ENCODE peak calls at places on chromosomes 4 and X, in four cellular contexts. G is K562, H is HepG2, T is GM12878. Y is an unnamed sample. For H3K27me3, the result is how much of the 10 kb centered on the place peaks cover.

GRCh38 chrX:7158468-7158990 is 10.6 kb upstream of the PUDP start:
- DNase-seq in T (no peak), H (no peak), G (no peak), Y (peak)

GRCh38 chr4:119027815-119028214 is 107.8 kb upstream of the MYOZ2 start:
- DNase-seq in H (no peak), T (no peak), G (no peak), Y (no peak)

GRCh38 chr4:833731-834367 is 7.9 kb upstream of the CPLX1 start:
- DNase-seq in H (no peak), T (no peak), G (no peak), Y (no peak)

GRCh38 chr4:174284181-174284886 is 623 bp downstream of the CEP44 start:
- DNase-seq in G (peak), T (no peak), H (peak), Y (peak)

GRCh38 chrX:80792205-80792604 is 17.5 kb downstream of the BRWD3 start:
- DNase-seq in G (no peak), T (no peak), H (no peak), Y (no peak)

GRCh38 chr4:36273276-36273675 is 8.1 kb upstream of the DTHD1 start:
- DNase-seq in H (no peak), T (no peak), G (no peak), Y (no peak)

GRCh38 chr4:177441061-177441802 is 1.0 kb downstream of the AGA start:
- DNase-seq in G (peak), T (peak), H (peak), Y (peak)

GRCh38 chrX:1385824-1386223 is 6.1 kb downstream of the SLC25A6 start:
- DNase-seq in T (no peak), H (no peak), G (no peak), Y (no peak)

GRCh38 chr4:143391895-143392294 is 55.2 kb downstream of the GAB1 start:
- DNase-seq in H (no peak), T (no peak), G (no peak), Y (no peak)

GRCh38 chr4:154329268-154329858 is 162.2 kb downstream of the DCHS2 start:
- DNase-seq in T (no peak), H (peak), G (peak), Y (peak)

GRCh38 chrX:147917700-147918694 is 6.3 kb downstream of the FMR1 start:
- DNase-seq in T (peak), G (peak), H (no peak), Y (no peak)

GRCh38 chrX:47187106-47187677 is 6.4 kb upstream of the UBA1 start:
- DNase-seq in T (no peak), G (no peak), H (no peak), Y (peak)

GRCh38 chr4:57109847-57110634 is at the start of gene IGFBP7:
- DNase-seq in H (no peak), G (peak), T (no peak), Y (peak)

GRCh38 chrX:31858915-31859314 is 787.1 kb upstream of the FTHL17 start:
- DNase-seq in T (no peak), H (no peak), G (no peak), Y (no peak)

GRCh38 chr4:181650033-181650825 is 593.0 kb upstream of the TENM3 start:
- DNase-seq in H (no peak), T (no peak), G (no peak), Y (no peak)

GRCh38 chrX:50725310-50725709 is 88.7 kb downstream of the SHROOM4 start:
- DNase-seq in G (no peak), H (no peak), T (no peak), Y (no peak)

GRCh38 chrX:50721771-50722521 is 92.0 kb downstream of the SHROOM4 start:
- DNase-seq in G (no peak), T (no peak), H (no peak), Y (peak)

GRCh38 chrX:50726296-50726695 is 87.7 kb downstream of the SHROOM4 start:
- DNase-seq in T (no peak), G (no peak), H (no peak), Y (peak)

GRCh38 chrX:50718791-50719190 is 95.2 kb downstream of the SHROOM4 start:
- DNase-seq in H (no peak), T (no peak), G (no peak), Y (no peak)

GRCh38 chrX:50723006-50723405 is 91.0 kb downstream of the SHROOM4 start:
- DNase-seq in T (no peak), H (no peak), G (no peak), Y (no peak)
- H3K27me3 ChIP-seq in T (under half), H (under half), G (under half), Y (under half)

GRCh38 chr4:72084587-72085011 is 52.8 kb downstream of the NPFFR2 start:
- DNase-seq in H (no peak), T (peak), G (no peak), Y (no peak)
- TF ChIP-seq REST in H (no peak), T (no peak), G (no peak), Y (no peak)

DNA sequence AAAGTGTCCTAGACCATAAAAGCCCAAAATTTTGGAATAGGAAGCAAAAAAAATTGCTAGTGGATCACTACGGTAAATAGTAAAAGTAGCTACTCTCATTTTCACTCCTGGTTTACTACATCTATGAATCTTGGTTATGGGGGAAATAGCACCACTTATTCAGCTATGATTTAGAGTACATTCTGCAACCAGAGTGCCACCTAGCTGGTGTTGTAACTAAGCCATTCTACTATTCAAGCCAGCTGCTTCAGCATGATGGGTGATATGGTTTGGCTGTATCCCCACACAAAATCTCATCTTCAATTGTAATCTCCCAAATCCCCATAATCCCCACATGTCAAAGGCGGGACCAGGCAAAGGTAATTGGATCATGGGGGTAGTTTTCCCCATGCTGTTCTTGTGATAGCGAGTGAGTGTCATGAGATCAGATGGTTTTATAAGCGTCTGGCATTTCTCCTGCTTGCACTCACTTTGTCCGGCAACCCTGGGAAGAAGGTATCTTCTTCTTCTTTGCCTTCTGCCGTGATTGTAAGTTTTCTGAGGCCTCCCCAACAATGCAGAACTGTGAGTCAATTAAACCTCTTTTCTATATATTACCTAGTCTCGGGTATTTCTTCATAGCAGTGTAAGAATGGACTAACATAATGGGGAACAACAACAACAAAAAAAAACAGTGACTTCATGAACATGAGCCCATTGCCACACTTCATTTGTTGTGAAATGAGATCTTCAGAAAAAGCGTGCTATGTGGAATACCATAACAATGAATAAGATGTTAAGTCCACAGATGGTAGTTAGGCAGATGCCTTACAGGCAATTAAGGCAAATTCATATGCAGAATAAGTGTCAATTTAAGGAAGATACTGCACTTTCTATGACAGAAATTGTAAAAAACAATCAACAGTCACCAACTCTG is 280.1 kb downstream of the PABPC4L start:
- DNase-seq in H (no peak), T (no peak), G (no peak), Y (no peak)
- TF ChIP-seq CREB1 in H (no peak), T (no peak), G (no peak), Y (no peak)

GRCh38 chr4:4872148-4872903 is 12.9 kb downstream of the MSX1 start:
- DNase-seq in G (no peak), H (no peak), T (no peak), Y (peak)

GRCh38 chr4:4876945-4877661 is 17.6 kb downstream of the MSX1 start:
- DNase-seq in T (no peak), G (no peak), H (no peak), Y (no peak)

GRCh38 chr4:4874254-4874653 is 14.8 kb downstream of the MSX1 start:
- DNase-seq in H (no peak), G (no peak), T (no peak), Y (no peak)

GRCh38 chr4:4875147-4875546 is 15.7 kb downstream of the MSX1 start:
- DNase-seq in T (no peak), G (no peak), H (no peak), Y (no peak)

DNA sequence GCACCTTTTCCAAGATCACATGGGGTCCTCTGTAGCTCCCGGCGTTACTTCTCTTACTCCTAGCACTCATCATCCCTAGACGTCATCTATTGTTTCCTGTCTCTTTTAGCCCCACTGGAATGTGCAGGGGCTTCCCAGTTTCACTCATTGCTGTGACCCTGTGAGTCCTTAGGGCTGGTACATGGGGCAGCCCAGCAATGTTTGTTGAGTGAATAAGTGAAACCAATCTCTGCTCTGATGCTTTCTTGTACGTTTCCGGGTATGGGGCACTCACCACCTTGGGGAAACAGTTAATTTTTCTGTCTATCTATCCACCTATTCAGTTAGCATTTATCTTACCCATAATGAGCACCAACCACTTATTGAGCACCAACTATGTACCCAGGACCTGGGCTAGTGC is 16.1 kb downstream of the MSX1 start:
- DNase-seq in H (no peak), G (no peak), T (no peak), Y (no peak)
- H3K27me3 ChIP-seq in H (under half), G (under half), T (under half), Y (half or more)

GRCh38 chr4:122921971-122922876 is at the start of gene NUDT6:
- DNase-seq in H (peak), T (no peak), G (peak), Y (peak)
- TF ChIP-seq REST in H (peak), T (no peak), G (no peak), Y (peak)

GRCh38 chr4:128528793-128529553 is 241.4 kb upstream of the PGRMC2 start:
- DNase-seq in H (peak), T (no peak), G (no peak), Y (peak)
- TF ChIP-seq CREB1 in H (no peak), T (no peak), G (no peak), Y (no peak)

GRCh38 chr4:7223566-7223965 is 31.2 kb downstream of the SORCS2 start:
- DNase-seq in H (no peak), G (no peak), T (no peak), Y (no peak)

GRCh38 chr4:7224001-7224400 is 31.7 kb downstream of the SORCS2 start:
- DNase-seq in H (no peak), T (no peak), G (no peak), Y (no peak)

GRCh38 chr4:7224878-7225533 is 32.7 kb downstream of the SORCS2 start:
- DNase-seq in T (no peak), G (no peak), H (no peak), Y (no peak)

GRCh38 chr4:7218686-7219085 is 26.3 kb downstream of the SORCS2 start:
- DNase-seq in T (no peak), G (no peak), H (no peak), Y (no peak)

GRCh38 chr4:7222521-7222920 is 30.2 kb downstream of the SORCS2 start:
- DNase-seq in T (no peak), H (no peak), G (no peak), Y (no peak)
- H3K27me3 ChIP-seq in T (under half), H (under half), G (under half), Y (under half)

GRCh38 chr4:108596389-108596788 is 24.0 kb upstream of the RPL34 start:
- DNase-seq in H (no peak), G (no peak), T (no peak), Y (no peak)

GRCh38 chr4:108590776-108591175 is 29.6 kb upstream of the RPL34 start:
- DNase-seq in T (no peak), G (no peak), H (no peak), Y (no peak)

GRCh38 chr4:108586778-108587177 is 33.6 kb upstream of the RPL34 start:
- DNase-seq in G (no peak), T (no peak), H (no peak), Y (no peak)

GRCh38 chr4:108592674-108592986 is 27.7 kb upstream of the RPL34 start:
- DNase-seq in H (peak), G (no peak), T (no peak), Y (peak)
- TF ChIP-seq REST in H (peak), G (no peak), T (no peak), Y (no peak)